ENCODE peak calls at places on chromosomes 3 and 15, in five cellular contexts. Z is mammary epithelial cell, V is breast epithelium, C is NT2/D1, T is astrocyte. P is an unnamed sample. For H3K36me3 and H3K4me1, the result is how much of the 10 kb centered on the place peaks cover.

GRCh38 chr3:134815519-134815918 is 20.5 kb downstream of the EPHB1 start:
- DNase-seq in C (no peak), V (no peak), T (no peak), Z (no peak), P (no peak)

GRCh38 chr15:70762469-70763119 is 764 bp downstream of the UACA start:
- DNase-seq in T (peak), Z (peak), V (peak), C (no peak), P (peak)

GRCh38 chr15:76978522-76979330 is 16.2 kb upstream of the PSTPIP1 start:
- DNase-seq in V (no peak), Z (no peak), C (no peak), T (no peak), P (no peak)

GRCh38 chr3:130783629-130784028 is 37.0 kb upstream of the PIK3R4 start:
- DNase-seq in C (no peak), V (no peak), T (peak), Z (peak), P (no peak)

GRCh38 chr3:58688563-58688962 is 22.0 kb upstream of the FAM3D start:
- DNase-seq in C (no peak), T (no peak), Z (no peak), V (no peak), P (no peak)

GRCh38 chr3:178736300-178736699 is 200.1 kb downstream of the KCNMB2 start:
- DNase-seq in Z (no peak), T (no peak), C (no peak), V (no peak), P (no peak)

GRCh38 chr15:65077981-65078352 is 1.4 kb downstream of the KBTBD13 start:
- DNase-seq in V (no peak), T (no peak), Z (no peak), C (no peak), P (no peak)

GRCh38 chr3:157231071-157231470 is 71.1 kb upstream of the CCNL1 start:
- DNase-seq in T (peak), Z (no peak), V (no peak), C (no peak), P (no peak)

GRCh38 chr3:50616770-50617095 is 218 bp upstream of the MAPKAPK3 start:
- DNase-seq in C (peak), V (peak), T (peak), Z (peak), P (peak)

GRCh38 chr3:186510374-186511079 is 33.7 kb downstream of the CRYGS start:
- DNase-seq in C (no peak), Z (peak), T (peak), V (no peak), P (no peak)

GRCh38 chr3:170419301-170420087 is 826 bp downstream of the CLDN11 start:
- DNase-seq in V (peak), T (peak), C (no peak), Z (no peak), P (peak)

GRCh38 chr15:75650908-75651809 is 3.4 kb downstream of the SNX33 start:
- DNase-seq in T (no peak), Z (no peak), C (no peak), V (no peak), P (no peak)

GRCh38 chr3:158789592-158789991 is 12.3 kb upstream of the MFSD1 start:
- DNase-seq in T (no peak), C (no peak), Z (peak), V (no peak), P (no peak)

GRCh38 chr15:62474771-62475124 is 309.7 kb upstream of the C2CD4B start:
- DNase-seq in T (no peak), C (peak), V (no peak), Z (no peak), P (no peak)

GRCh38 chr3:173748140-173748539 is 350.6 kb downstream of the NLGN1 start:
- DNase-seq in C (no peak), V (no peak), T (no peak), Z (no peak), P (no peak)

GRCh38 chr3:156816794-156817741 is 9.1 kb upstream of the LEKR1 start:
- DNase-seq in Z (peak), V (peak), C (peak), T (peak), P (peak)

GRCh38 chr3:54427951-54428871 is 305.9 kb downstream of the CACNA2D3 start:
- DNase-seq in V (peak), C (peak), Z (peak), T (peak), P (peak)

GRCh38 chr15:99651023-99651807 is 82.0 kb downstream of the LYSMD4 start:
- DNase-seq in Z (peak), C (no peak), V (no peak), T (peak), P (no peak)

GRCh38 chr3:108474581-108474980 is 35.8 kb downstream of the MYH15 start:
- DNase-seq in T (peak), V (no peak), C (no peak), Z (no peak), P (no peak)

GRCh38 chr3:68206524-68207117 is 552.2 kb upstream of the SUCLG2 start:
- DNase-seq in C (no peak), T (no peak), V (no peak), Z (no peak), P (no peak)

GRCh38 chr3:47405820-47406761 is 25.3 kb downstream of the PTPN23 start:
- DNase-seq in Z (no peak), C (no peak), V (no peak), T (no peak), P (no peak)

GRCh38 chr3:114775395-114775794 is 371.7 kb downstream of the ZBTB20 start:
- DNase-seq in C (no peak), Z (no peak), V (no peak), T (peak), P (no peak)

GRCh38 chr15:60297047-60297446 is 100.7 kb downstream of the ANXA2 start:
- DNase-seq in V (no peak), C (no peak), Z (peak), T (no peak), P (no peak)

GRCh38 chr3:146813496-146813895 is 208.3 kb upstream of the PLSCR5 start:
- DNase-seq in C (no peak), V (no peak), Z (no peak), T (peak), P (no peak)

GRCh38 chr3:123284399-123285010 is 82.8 kb downstream of the SEC22A start:
- DNase-seq in Z (no peak), V (no peak), T (no peak), C (no peak), P (no peak)

GRCh38 chr15:65870889-65871533 is 1.7 kb downstream of the RAB11A start:
- DNase-seq in V (no peak), Z (peak), T (peak), C (no peak), P (peak)

GRCh38 chr3:15326037-15326436 is 6.3 kb downstream of the SH3BP5 start:
- DNase-seq in T (no peak), Z (no peak), V (peak), C (no peak), P (no peak)

GRCh38 chr3:196499061-196499460 is 4.5 kb downstream of the RNF168 start:
- DNase-seq in V (no peak), Z (no peak), C (no peak), T (peak), P (no peak)

GRCh38 chr15:42457445-42458442 is 33.2 kb downstream of the ZNF106 start:
- DNase-seq in T (peak), C (peak), V (peak), Z (peak), P (no peak)

GRCh38 chr3:185537369-185537970 is 14.9 kb downstream of the LIPH start:
- DNase-seq in Z (peak), C (no peak), V (peak), T (peak), P (no peak)

GRCh38 chr3:49370585-49371290 is 12.6 kb upstream of the GPX1 start:
- DNase-seq in Z (no peak), T (no peak), C (no peak), V (no peak), P (no peak)
- H3K36me3 ChIP-seq in Z (under half), T (under half), C (half or more), V (under half), P (half or more)

DNA sequence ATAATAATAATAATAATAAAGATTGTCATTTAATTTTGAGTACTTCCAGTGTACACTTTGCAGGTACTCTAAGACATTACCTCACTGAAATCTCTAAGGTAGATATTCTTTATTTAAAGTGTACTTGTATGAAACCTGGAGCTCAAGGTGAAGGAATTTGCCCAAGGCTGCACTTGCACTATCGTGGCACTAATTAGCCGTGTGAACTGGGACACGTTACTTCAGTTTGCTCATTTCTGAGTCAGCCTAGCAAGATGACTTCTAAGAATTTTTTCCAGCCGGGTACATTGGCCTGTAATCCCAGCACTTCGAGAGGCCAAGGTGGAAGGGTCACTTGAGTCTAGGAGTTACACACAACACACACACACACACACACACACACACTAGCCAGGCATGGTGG is 33.5 kb downstream of the MLH1 start:
- DNase-seq in T (no peak), V (no peak), C (no peak), Z (no peak), P (no peak)
- H3K4me1 ChIP-seq in T (under half), V (under half), C (under half), Z (under half), P (under half)

GRCh38 chr3:52204337-52205073 is 6.5 kb downstream of the ALAS1 start:
- DNase-seq in C (no peak), T (no peak), V (peak), Z (peak), P (no peak)

GRCh38 chr3:52202384-52203077 is 4.6 kb downstream of the ALAS1 start:
- DNase-seq in T (no peak), V (no peak), C (no peak), Z (no peak), P (no peak)

GRCh38 chr3:52203701-52204100 is 5.7 kb downstream of the ALAS1 start:
- DNase-seq in Z (no peak), V (no peak), T (no peak), C (no peak), P (no peak)

GRCh38 chr3:52208556-52208955 is 10.6 kb downstream of the ALAS1 start:
- DNase-seq in T (no peak), C (no peak), V (no peak), Z (no peak), P (no peak)

GRCh38 chr3:52205727-52206372 is 7.9 kb downstream of the ALAS1 start:
- DNase-seq in C (no peak), Z (peak), V (no peak), T (peak), P (no peak)
- H3K36me3 ChIP-seq in C (half or more), Z (under half), V (under half), T (half or more), P (half or more)

GRCh38 chr3:63910873-63911272 is 1.3 kb downstream of the SCAANT1 start:
- DNase-seq in T (peak), Z (peak), C (no peak), V (no peak), P (no peak)

GRCh38 chr3:63914312-63914711 is 2.1 kb upstream of the SCAANT1 start:
- DNase-seq in V (peak), C (no peak), Z (peak), T (no peak), P (no peak)

GRCh38 chr3:63911901-63912767 is at the start of gene SCAANT1:
- DNase-seq in T (peak), C (peak), V (peak), Z (peak), P (peak)

GRCh38 chr3:63911395-63911900 is 735 bp downstream of the SCAANT1 start:
- DNase-seq in V (no peak), C (no peak), T (no peak), Z (no peak), P (no peak)

GRCh38 chr3:63912768-63913588 is 795 bp upstream of the SCAANT1 start:
- DNase-seq in V (peak), T (peak), Z (peak), C (no peak), P (peak)
- H3K4me1 ChIP-seq in V (under half), T (under half), Z (under half), C (under half), P (under half)

P was measured in HAP-1.